ENCODE peak calls at places on chromosome 2, in six cellular contexts. B, Z, S, I, N and H are unnamed samples.

GRCh38 chr2:205704101-205704741 is 21.9 kb downstream of the NRP2 start:
- DNase-seq in B (no peak), Z (peak; percentile 43), S (no peak), I (no peak), N (no peak), H (no peak)

GRCh38 chr2:38149533-38149932 is 73.6 kb upstream of the CYP1B1 start:
- DNase-seq in B (no peak), Z (no peak), S (no peak), I (no peak), N (no peak), H (peak; percentile 37)

GRCh38 chr2:190666895-190667294 is 18.0 kb downstream of the NAB1 start:
- DNase-seq in B (no peak), Z (no peak), S (no peak), I (no peak), N (no peak), H (no peak)

GRCh38 chr2:85353876-85354285 is 447 bp downstream of the RETSAT start:
- DNase-seq in B (peak; percentile 3), Z (peak; percentile 6), S (no peak), I (peak; percentile 9), N (no peak), H (peak; percentile 25)

GRCh38 chr2:88545118-88545517 is 82.1 kb downstream of the EIF2AK3 start:
- DNase-seq in B (no peak), Z (peak; percentile 38), S (peak; percentile 73), I (peak; percentile 82), N (no peak), H (peak; percentile 34)

GRCh38 chr2:38716185-38716584 is 35.0 kb downstream of the SRSF7 start:
- DNase-seq in B (no peak), Z (peak; percentile 91), S (no peak), I (no peak), N (no peak), H (peak; percentile 92)

GRCh38 chr2:53234548-53234903 is 533.1 kb upstream of the CHAC2 start:
- DNase-seq in B (peak; percentile 6), Z (peak; percentile 52), S (peak; percentile 33), I (peak; percentile 75), N (peak; percentile 10), H (no peak)

GRCh38 chr2:7281348-7281747 is 364.1 kb downstream of the RNF144A start:
- DNase-seq in B (no peak), Z (no peak), S (no peak), I (no peak), N (no peak), H (no peak)

GRCh38 chr2:102064679-102065674 is 73.2 kb downstream of the IL1R2 start:
- DNase-seq in B (no peak), Z (peak; percentile 57), S (no peak), I (no peak), N (no peak), H (no peak)

GRCh38 chr2:30981519-30981918 is 156.7 kb downstream of the GALNT14 start:
- DNase-seq in B (no peak), Z (no peak), S (no peak), I (no peak), N (no peak), H (no peak)

GRCh38 chr2:149783284-149783683 is 195.7 kb upstream of the MMADHC start:
- DNase-seq in B (no peak), Z (no peak), S (no peak), I (no peak), N (no peak), H (no peak)

GRCh38 chr2:58215429-58215828 is 25.7 kb downstream of the FANCL start:
- DNase-seq in B (no peak), Z (peak; percentile 34), S (no peak), I (no peak), N (no peak), H (no peak)

GRCh38 chr2:235868224-235868623 is 300.0 kb downstream of the GBX2 start:
- DNase-seq in B (no peak), Z (peak; percentile 13), S (no peak), I (no peak), N (no peak), H (no peak)

GRCh38 chr2:240425236-240425615 is 10.2 kb upstream of the GPC1 start:
- DNase-seq in B (no peak), Z (no peak), S (no peak), I (no peak), N (no peak), H (no peak)

GRCh38 chr2:217160978-217161973 is 301.4 kb upstream of the TNP1 start:
- DNase-seq in B (no peak), Z (no peak), S (no peak), I (no peak), N (no peak), H (peak; percentile 52)

GRCh38 chr2:223222397-223222796 is 170.4 kb downstream of the KCNE4 start:
- DNase-seq in B (no peak), Z (no peak), S (no peak), I (no peak), N (no peak), H (no peak)

GRCh38 chr2:121690095-121690494 is 40.8 kb upstream of the CLASP1 start:
- DNase-seq in B (no peak), Z (no peak), S (no peak), I (peak; percentile 50), N (no peak), H (peak; percentile 12)

GRCh38 chr2:43522177-43522576 is 73.7 kb downstream of the THADA start:
- DNase-seq in B (no peak), Z (no peak), S (no peak), I (peak; percentile 9), N (no peak), H (no peak)

GRCh38 chr2:200177971-200178911 is 128.3 kb upstream of the SPATS2L start:
- DNase-seq in B (no peak), Z (peak; percentile 71), S (no peak), I (peak; percentile 57), N (no peak), H (no peak)

GRCh38 chr2:8566788-8567468 is 114.9 kb upstream of the ID2 start:
- DNase-seq in B (no peak), Z (no peak), S (peak; percentile 12), I (no peak), N (no peak), H (no peak)

GRCh38 chr2:207121784-207122183 is 44.0 kb downstream of the KLF7 start:
- DNase-seq in B (no peak), Z (peak; percentile 85), S (no peak), I (peak; percentile 60), N (no peak), H (peak; percentile 85)

GRCh38 chr2:174180837-174181236 is 67.5 kb downstream of the OLA1 start:
- DNase-seq in B (no peak), Z (no peak), S (no peak), I (no peak), N (no peak), H (no peak)

GRCh38 chr2:240133401-240133800 is 2.7 kb downstream of the COPS9 start:
- DNase-seq in B (no peak), Z (no peak), S (peak; percentile 13), I (no peak), N (no peak), H (no peak)

GRCh38 chr2:1521191-1521877 is 108.1 kb downstream of the TPO start:
- DNase-seq in B (no peak), Z (no peak), S (no peak), I (no peak), N (no peak), H (no peak)

GRCh38 chr2:160241251-160242137 is 41.4 kb upstream of the ITGB6 start:
- DNase-seq in B (no peak), Z (peak; percentile 81), S (no peak), I (no peak), N (no peak), H (peak; percentile 88)

GRCh38 chr2:54535599-54536195 is 79.6 kb downstream of the SPTBN1 start:
- DNase-seq in B (no peak), Z (no peak), S (no peak), I (no peak), N (no peak), H (no peak)

GRCh38 chr2:216635701-216636541 is 2.7 kb downstream of the IGFBP2 start:
- DNase-seq in B (peak; percentile 72), Z (no peak), S (peak; percentile 58), I (peak; percentile 75), N (no peak), H (peak; percentile 57)

GRCh38 chr2:142425551-142425950 is 294.7 kb upstream of the LRP1B start:
- DNase-seq in B (no peak), Z (no peak), S (no peak), I (no peak), N (no peak), H (no peak)

GRCh38 chr2:214497489-214497888 is 86.6 kb downstream of the VWC2L start:
- DNase-seq in B (no peak), Z (peak; percentile 77), S (no peak), I (no peak), N (no peak), H (no peak)

GRCh38 chr2:62307469-62308389 is 111.8 kb downstream of the B3GNT2 start:
- DNase-seq in B (no peak), Z (no peak), S (no peak), I (peak; percentile 76), N (no peak), H (no peak)
- H2BK5ac ChIP-seq in B (no peak overlapping the region), Z (no peak overlapping the region), S (no peak overlapping the region), I (peak overlapping the region; percentile 78), N (peak overlapping the region; percentile 19), H (no peak overlapping the region)

GRCh38 chr2:185299867-185300266 is 438.7 kb upstream of the FSIP2 start:
- DNase-seq in B (no peak), Z (no peak), S (no peak), I (no peak), N (no peak), H (no peak)
- H2BK5ac ChIP-seq in B (no peak overlapping the region), Z (no peak overlapping the region), S (no peak overlapping the region), I (no peak overlapping the region), N (no peak overlapping the region), H (no peak overlapping the region)

GRCh38 chr2:178529194-178529593 is 48.9 kb downstream of the PLEKHA3 start:
- DNase-seq in B (no peak), Z (no peak), S (no peak), I (no peak), N (no peak), H (no peak)
- H2BK5ac ChIP-seq in B (no peak overlapping the region), Z (no peak overlapping the region), S (no peak overlapping the region), I (no peak overlapping the region), N (no peak overlapping the region), H (no peak overlapping the region)

DNA sequence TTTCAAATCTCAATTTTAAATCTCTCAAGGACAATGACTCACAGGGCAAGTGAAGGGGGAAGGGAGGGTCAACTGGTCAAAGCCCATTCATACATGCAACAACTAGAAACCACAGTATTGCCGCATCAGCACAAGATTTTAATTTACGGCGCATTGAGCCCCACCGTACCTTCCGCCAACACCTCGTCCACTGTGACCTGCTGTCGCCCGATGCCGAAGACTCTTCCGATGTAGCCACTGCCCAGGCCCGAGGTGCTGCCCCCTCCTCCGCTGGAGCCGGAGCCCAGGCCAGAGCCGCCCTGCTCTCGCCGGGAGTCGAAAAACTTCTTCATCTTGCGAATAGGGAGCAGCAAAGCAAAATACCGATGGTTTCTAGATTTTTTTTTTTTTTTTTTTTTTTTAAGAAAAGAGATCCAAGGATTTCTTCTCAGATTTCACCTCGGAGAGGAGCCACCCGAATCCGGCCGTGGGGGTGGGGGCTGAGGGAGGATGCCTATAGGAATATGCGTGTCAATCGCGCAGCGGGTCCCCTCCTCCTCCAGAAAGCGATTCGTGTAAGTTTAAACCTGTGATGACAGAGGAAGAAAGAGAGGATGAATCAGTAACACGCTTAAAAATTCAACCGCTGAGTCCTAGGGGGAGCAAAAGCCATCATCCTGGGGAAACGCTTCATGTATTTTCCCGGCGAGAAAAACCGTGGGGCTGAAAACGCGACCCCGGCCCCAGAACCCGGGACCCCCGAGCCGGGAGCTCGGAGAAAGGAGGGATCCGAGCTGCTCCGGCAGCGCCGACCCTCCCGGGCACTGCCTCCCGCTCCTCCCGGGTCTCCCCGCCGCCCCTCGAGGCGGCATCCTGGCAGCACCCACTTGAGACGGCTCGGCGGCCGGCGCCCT is 584 bp downstream of the AAK1 start:
- DNase-seq in B (peak; percentile 50), Z (peak; percentile 85), S (peak; percentile 53), I (peak; percentile 82), N (no peak), H (peak; percentile 89)
- H2BK5ac ChIP-seq in B (peak overlapping the region; percentile 85), Z (peak overlapping the region; percentile 86), S (no peak overlapping the region), I (no peak overlapping the region), N (no peak overlapping the region), H (peak overlapping the region; percentile 85)

GRCh38 chr2:96884299-96885156 is 14.6 kb upstream of the SEMA4C start:
- DNase-seq in B (no peak), Z (no peak), S (no peak), I (no peak), N (no peak), H (no peak)
- H2BK5ac ChIP-seq in B (no peak overlapping the region), Z (no peak overlapping the region), S (no peak overlapping the region), I (no peak overlapping the region), N (peak overlapping the region; percentile 82), H (no peak overlapping the region)